ENCODE peak calls at places on chromosomes 5 and 9, in four cellular contexts. One of them, this sample, is unnamed.

GRCh38 chr9:106887066-106887465 is 24.1 kb downstream of the ZNF462 start:
- DNase-seq in NT2/D1: no peak
- DNase-seq in activated T-cell treated with anti-CD3 and anti-CD28 coated beads for 1 hour: no peak
- DNase-seq in DMS153: no peak
- DNase-seq in this sample: no peak

GRCh38 chr5:164237531-164237930 is 732.1 kb downstream of the MAT2B start:
- DNase-seq in NT2/D1: no peak
- DNase-seq in activated T-cell treated with anti-CD3 and anti-CD28 coated beads for 1 hour: no peak
- DNase-seq in DMS153: no peak
- DNase-seq in this sample: no peak

GRCh38 chr5:116411101-116411571 is 163.5 kb downstream of the SEMA6A start:
- DNase-seq in NT2/D1: no peak
- DNase-seq in activated T-cell treated with anti-CD3 and anti-CD28 coated beads for 1 hour: no peak
- DNase-seq in DMS153: no peak
- DNase-seq in this sample: no peak

GRCh38 chr5:60357302-60357701 is 342.7 kb downstream of the DEPDC1B start:
- DNase-seq in NT2/D1: no peak
- DNase-seq in activated T-cell treated with anti-CD3 and anti-CD28 coated beads for 1 hour: no peak
- DNase-seq in DMS153: no peak
- DNase-seq in this sample: no peak

GRCh38 chr5:134637106-134637721 is 4.6 kb upstream of the SAR1B start:
- DNase-seq in NT2/D1: no peak
- DNase-seq in activated T-cell treated with anti-CD3 and anti-CD28 coated beads for 1 hour: no peak
- DNase-seq in DMS153: no peak
- DNase-seq in this sample: no peak

GRCh38 chr5:135322744-135323143 is 76.3 kb downstream of the MACROH2A1 start:
- DNase-seq in NT2/D1: no peak
- DNase-seq in activated T-cell treated with anti-CD3 and anti-CD28 coated beads for 1 hour: no peak
- DNase-seq in DMS153: no peak
- DNase-seq in this sample: no peak

GRCh38 chr9:76987594-76988200 is 31.8 kb upstream of the FOXB2 start:
- DNase-seq in NT2/D1: peak
- DNase-seq in activated T-cell treated with anti-CD3 and anti-CD28 coated beads for 1 hour: no peak
- DNase-seq in DMS153: peak
- DNase-seq in this sample: peak

GRCh38 chr5:180313677-180314076 is 21.8 kb upstream of the MAPK9 start:
- DNase-seq in NT2/D1: no peak
- DNase-seq in activated T-cell treated with anti-CD3 and anti-CD28 coated beads for 1 hour: peak
- DNase-seq in DMS153: peak
- DNase-seq in this sample: no peak

GRCh38 chr5:16304846-16305245 is 125.3 kb upstream of the MARCHF11 start:
- DNase-seq in NT2/D1: no peak
- DNase-seq in activated T-cell treated with anti-CD3 and anti-CD28 coated beads for 1 hour: no peak
- DNase-seq in DMS153: no peak
- DNase-seq in this sample: no peak

GRCh38 chr5:129973716-129974426 is 69.6 kb downstream of the CHSY3 start:
- DNase-seq in NT2/D1: no peak
- DNase-seq in activated T-cell treated with anti-CD3 and anti-CD28 coated beads for 1 hour: no peak
- DNase-seq in DMS153: no peak
- DNase-seq in this sample: no peak

GRCh38 chr5:53130206-53130605 is 20.6 kb upstream of the MOCS2 start:
- DNase-seq in NT2/D1: no peak
- DNase-seq in activated T-cell treated with anti-CD3 and anti-CD28 coated beads for 1 hour: no peak
- DNase-seq in DMS153: no peak
- DNase-seq in this sample: no peak

GRCh38 chr9:94553029-94553938 is 1.6 kb upstream of the PCAT7 start:
- DNase-seq in NT2/D1: no peak
- DNase-seq in activated T-cell treated with anti-CD3 and anti-CD28 coated beads for 1 hour: no peak
- DNase-seq in DMS153: no peak
- DNase-seq in this sample: no peak

GRCh38 chr9:93143830-93144530 is 9.9 kb upstream of the NINJ1 start:
- DNase-seq in NT2/D1: no peak
- DNase-seq in activated T-cell treated with anti-CD3 and anti-CD28 coated beads for 1 hour: peak
- DNase-seq in DMS153: no peak
- DNase-seq in this sample: no peak

GRCh38 chr9:91424403-91425176 is 958 bp upstream of the NFIL3 start:
- DNase-seq in NT2/D1: no peak
- DNase-seq in activated T-cell treated with anti-CD3 and anti-CD28 coated beads for 1 hour: peak
- DNase-seq in DMS153: peak
- DNase-seq in this sample: no peak

GRCh38 chr9:101671567-101671966 is 66.9 kb downstream of the GRIN3A start:
- DNase-seq in NT2/D1: no peak
- DNase-seq in activated T-cell treated with anti-CD3 and anti-CD28 coated beads for 1 hour: no peak
- DNase-seq in DMS153: no peak
- DNase-seq in this sample: no peak

GRCh38 chr9:131095666-131096489 is 453 bp upstream of the AIF1L start:
- DNase-seq in NT2/D1: peak
- DNase-seq in activated T-cell treated with anti-CD3 and anti-CD28 coated beads for 1 hour: no peak
- DNase-seq in DMS153: no peak
- DNase-seq in this sample: no peak

GRCh38 chr9:81690251-81690851 is 1.0 kb upstream of the TLE1 start:
- DNase-seq in NT2/D1: no peak
- DNase-seq in activated T-cell treated with anti-CD3 and anti-CD28 coated beads for 1 hour: no peak
- DNase-seq in DMS153: peak
- DNase-seq in this sample: no peak

GRCh38 chr5:116626272-116626723 is 51.7 kb upstream of the SEMA6A start:
- DNase-seq in NT2/D1: no peak
- DNase-seq in activated T-cell treated with anti-CD3 and anti-CD28 coated beads for 1 hour: no peak
- DNase-seq in DMS153: peak
- DNase-seq in this sample: peak

GRCh38 chr9:71544464-71544863 is 223.8 kb downstream of the CEMIP2 start:
- DNase-seq in NT2/D1: no peak
- DNase-seq in activated T-cell treated with anti-CD3 and anti-CD28 coated beads for 1 hour: no peak
- DNase-seq in DMS153: no peak
- DNase-seq in this sample: no peak

GRCh38 chr5:177982072-177982727 is 13.8 kb downstream of the PROP1 start:
- DNase-seq in NT2/D1: no peak
- DNase-seq in activated T-cell treated with anti-CD3 and anti-CD28 coated beads for 1 hour: no peak
- DNase-seq in DMS153: no peak
- DNase-seq in this sample: no peak

GRCh38 chr5:6461006-6461405 is 12.3 kb downstream of the UBE2QL1 start:
- DNase-seq in NT2/D1: no peak
- DNase-seq in activated T-cell treated with anti-CD3 and anti-CD28 coated beads for 1 hour: no peak
- DNase-seq in DMS153: no peak
- DNase-seq in this sample: no peak

GRCh38 chr5:36041537-36041845 is 25.2 kb downstream of the UGT3A2 start:
- DNase-seq in NT2/D1: no peak
- DNase-seq in activated T-cell treated with anti-CD3 and anti-CD28 coated beads for 1 hour: no peak
- DNase-seq in DMS153: no peak
- DNase-seq in this sample: no peak

GRCh38 chr9:16575142-16575877 is 295.2 kb downstream of the BNC2 start:
- DNase-seq in NT2/D1: peak
- DNase-seq in activated T-cell treated with anti-CD3 and anti-CD28 coated beads for 1 hour: no peak
- DNase-seq in DMS153: peak
- DNase-seq in this sample: no peak

GRCh38 chr5:172661536-172661935 is 20.5 kb downstream of the NEURL1B start:
- DNase-seq in NT2/D1: no peak
- DNase-seq in activated T-cell treated with anti-CD3 and anti-CD28 coated beads for 1 hour: no peak
- DNase-seq in DMS153: no peak
- DNase-seq in this sample: no peak

GRCh38 chr5:68406767-68407232 is 191.2 kb downstream of the PIK3R1 start:
- DNase-seq in NT2/D1: no peak
- DNase-seq in activated T-cell treated with anti-CD3 and anti-CD28 coated beads for 1 hour: no peak
- DNase-seq in DMS153: no peak
- DNase-seq in this sample: peak

GRCh38 chr5:151031554-151031953 is 11.2 kb downstream of the GPX3 start:
- DNase-seq in NT2/D1: no peak
- DNase-seq in activated T-cell treated with anti-CD3 and anti-CD28 coated beads for 1 hour: no peak
- DNase-seq in DMS153: no peak
- DNase-seq in this sample: no peak

GRCh38 chr9:72856985-72857631 is 95.7 kb downstream of the ALDH1A1 start:
- DNase-seq in NT2/D1: peak
- DNase-seq in activated T-cell treated with anti-CD3 and anti-CD28 coated beads for 1 hour: no peak
- DNase-seq in DMS153: no peak
- DNase-seq in this sample: peak

GRCh38 chr5:98768160-98769005 is 5.1 kb upstream of the RGMB start:
- DNase-seq in NT2/D1: no peak
- DNase-seq in activated T-cell treated with anti-CD3 and anti-CD28 coated beads for 1 hour: no peak
- DNase-seq in DMS153: no peak
- DNase-seq in this sample: peak

This sample was measured in NCI-H774.